ENCODE peak calls at places on chromosomes 1 and 21, in eight cellular contexts. One of them, this sample, is unnamed.

GRCh38 chr1:240094043-240094722 is 2.5 kb downstream of the FMN2 start:
- DNase-seq in GM06990: no peak
- DNase-seq in suprapubic skin: no peak
- DNase-seq in uterus: no peak
- DNase-seq in pancreas: no peak
- DNase-seq in stomach: no peak
- DNase-seq in psoas muscle: no peak
- DNase-seq in IMR-90: no peak
- DNase-seq in this sample: no peak

GRCh38 chr1:85611856-85612255 is 31.3 kb downstream of the CCN1 start:
- DNase-seq in stomach: peak
- DNase-seq in GM06990: no peak
- DNase-seq in suprapubic skin: peak
- DNase-seq in psoas muscle: peak
- DNase-seq in uterus: peak
- DNase-seq in pancreas: no peak
- DNase-seq in IMR-90: peak
- DNase-seq in this sample: peak

GRCh38 chr1:207745839-207746767 is 5.8 kb upstream of the CD46 start:
- DNase-seq in GM06990: no peak
- DNase-seq in suprapubic skin: no peak
- DNase-seq in pancreas: no peak
- DNase-seq in IMR-90: no peak
- DNase-seq in stomach: no peak
- DNase-seq in uterus: no peak
- DNase-seq in psoas muscle: no peak
- DNase-seq in this sample: no peak

GRCh38 chr1:55474168-55474786 is 259.1 kb upstream of the USP24 start:
- DNase-seq in IMR-90: peak
- DNase-seq in uterus: no peak
- DNase-seq in GM06990: no peak
- DNase-seq in stomach: no peak
- DNase-seq in psoas muscle: no peak
- DNase-seq in suprapubic skin: no peak
- DNase-seq in pancreas: no peak
- DNase-seq in this sample: peak

GRCh38 chr21:30444204-30444603 is 4.1 kb downstream of the KRTAP15-1 start:
- DNase-seq in psoas muscle: no peak
- DNase-seq in uterus: no peak
- DNase-seq in GM06990: no peak
- DNase-seq in pancreas: no peak
- DNase-seq in suprapubic skin: no peak
- DNase-seq in IMR-90: no peak
- DNase-seq in stomach: no peak
- DNase-seq in this sample: no peak

GRCh38 chr1:9061949-9062555 is 7.4 kb downstream of the SLC2A5 start:
- DNase-seq in IMR-90: no peak
- DNase-seq in GM06990: no peak
- DNase-seq in stomach: no peak
- DNase-seq in psoas muscle: no peak
- DNase-seq in uterus: no peak
- DNase-seq in suprapubic skin: no peak
- DNase-seq in pancreas: no peak
- DNase-seq in this sample: peak

GRCh38 chr1:212915245-212916091 is 34.9 kb upstream of the VASH2 start:
- DNase-seq in GM06990: no peak
- DNase-seq in pancreas: peak
- DNase-seq in suprapubic skin: no peak
- DNase-seq in IMR-90: peak
- DNase-seq in psoas muscle: no peak
- DNase-seq in stomach: no peak
- DNase-seq in uterus: peak
- DNase-seq in this sample: peak

GRCh38 chr1:46188295-46189030 is 9.8 kb downstream of the POMGNT1 start:
- DNase-seq in pancreas: no peak
- DNase-seq in uterus: no peak
- DNase-seq in suprapubic skin: no peak
- DNase-seq in GM06990: no peak
- DNase-seq in stomach: peak
- DNase-seq in psoas muscle: no peak
- DNase-seq in IMR-90: no peak
- DNase-seq in this sample: no peak

GRCh38 chr1:214329456-214330220 is 48.7 kb downstream of the SMYD2 start:
- DNase-seq in IMR-90: no peak
- DNase-seq in pancreas: no peak
- DNase-seq in GM06990: no peak
- DNase-seq in stomach: peak
- DNase-seq in suprapubic skin: no peak
- DNase-seq in uterus: no peak
- DNase-seq in psoas muscle: no peak
- DNase-seq in this sample: no peak

GRCh38 chr1:41500378-41500777 is 15.9 kb upstream of the EDN2 start:
- DNase-seq in uterus: peak
- DNase-seq in psoas muscle: peak
- DNase-seq in GM06990: no peak
- DNase-seq in pancreas: peak
- DNase-seq in stomach: peak
- DNase-seq in suprapubic skin: no peak
- DNase-seq in IMR-90: no peak
- DNase-seq in this sample: no peak

GRCh38 chr1:240821925-240822324 is 210.0 kb upstream of the GREM2 start:
- DNase-seq in suprapubic skin: no peak
- DNase-seq in psoas muscle: no peak
- DNase-seq in stomach: no peak
- DNase-seq in pancreas: no peak
- DNase-seq in IMR-90: no peak
- DNase-seq in GM06990: no peak
- DNase-seq in uterus: no peak
- DNase-seq in this sample: no peak

GRCh38 chr21:44419679-44420078 is 35.6 kb upstream of the LRRC3 start:
- DNase-seq in psoas muscle: no peak
- DNase-seq in IMR-90: no peak
- DNase-seq in pancreas: no peak
- DNase-seq in suprapubic skin: no peak
- DNase-seq in uterus: no peak
- DNase-seq in GM06990: no peak
- DNase-seq in stomach: no peak
- DNase-seq in this sample: no peak

GRCh38 chr1:167529829-167530474 is 11.6 kb upstream of the CD247 start:
- DNase-seq in suprapubic skin: no peak
- DNase-seq in pancreas: no peak
- DNase-seq in stomach: no peak
- DNase-seq in GM06990: no peak
- DNase-seq in IMR-90: no peak
- DNase-seq in psoas muscle: no peak
- DNase-seq in uterus: no peak
- DNase-seq in this sample: peak

GRCh38 chr1:45327644-45328515 is 1.2 kb downstream of the HPDL start:
- DNase-seq in stomach: no peak
- DNase-seq in psoas muscle: no peak
- DNase-seq in GM06990: peak
- DNase-seq in pancreas: no peak
- DNase-seq in uterus: no peak
- DNase-seq in IMR-90: no peak
- DNase-seq in suprapubic skin: no peak
- DNase-seq in this sample: no peak

GRCh38 chr1:154945160-154945961 is 8.8 kb upstream of the PMVK start:
- DNase-seq in uterus: no peak
- DNase-seq in IMR-90: no peak
- DNase-seq in stomach: no peak
- DNase-seq in pancreas: no peak
- DNase-seq in GM06990: no peak
- DNase-seq in suprapubic skin: no peak
- DNase-seq in psoas muscle: peak
- DNase-seq in this sample: no peak

GRCh38 chr21:32403201-32403701 is 9.3 kb upstream of the EVA1C start:
- DNase-seq in stomach: peak
- DNase-seq in pancreas: peak
- DNase-seq in GM06990: no peak
- DNase-seq in uterus: peak
- DNase-seq in psoas muscle: no peak
- DNase-seq in suprapubic skin: no peak
- DNase-seq in IMR-90: peak
- DNase-seq in this sample: peak

GRCh38 chr1:248622491-248623106 is 12.3 kb downstream of the OR2T11 start:
- DNase-seq in GM06990: peak
- DNase-seq in IMR-90: peak
- DNase-seq in pancreas: no peak
- DNase-seq in uterus: no peak
- DNase-seq in suprapubic skin: no peak
- DNase-seq in psoas muscle: no peak
- DNase-seq in stomach: no peak
- DNase-seq in this sample: peak

GRCh38 chr1:47551971-47552528 is 114.2 kb downstream of the FOXD2 start:
- DNase-seq in uterus: no peak
- DNase-seq in GM06990: no peak
- DNase-seq in stomach: no peak
- DNase-seq in pancreas: no peak
- DNase-seq in suprapubic skin: no peak
- DNase-seq in psoas muscle: no peak
- DNase-seq in IMR-90: no peak
- DNase-seq in this sample: no peak

GRCh38 chr1:179775009-179775408 is 31.9 kb downstream of the FAM163A start:
- DNase-seq in pancreas: no peak
- DNase-seq in stomach: no peak
- DNase-seq in GM06990: no peak
- DNase-seq in IMR-90: no peak
- DNase-seq in uterus: no peak
- DNase-seq in psoas muscle: no peak
- DNase-seq in suprapubic skin: no peak
- DNase-seq in this sample: peak
- H3K4me3 ChIP-seq in pancreas: no peak
- H3K4me3 ChIP-seq in stomach: no peak
- H3K4me3 ChIP-seq in GM06990: no peak
- H3K4me3 ChIP-seq in IMR-90: no peak
- H3K4me3 ChIP-seq in uterus: no peak
- H3K4me3 ChIP-seq in psoas muscle: no peak
- H3K4me3 ChIP-seq in suprapubic skin: no peak
- H3K4me3 ChIP-seq in this sample: no peak

GRCh38 chr21:41135715-41136114 is 32.2 kb upstream of the BACE2 start:
- DNase-seq in suprapubic skin: no peak
- DNase-seq in pancreas: no peak
- DNase-seq in GM06990: no peak
- DNase-seq in psoas muscle: no peak
- DNase-seq in IMR-90: no peak
- DNase-seq in uterus: no peak
- DNase-seq in stomach: no peak
- DNase-seq in this sample: no peak
- TF ChIP-seq CTCF in suprapubic skin: no peak
- TF ChIP-seq CTCF in pancreas: no peak
- TF ChIP-seq CTCF in GM06990: no peak
- TF ChIP-seq CTCF in psoas muscle: no peak
- TF ChIP-seq CTCF in IMR-90: no peak
- TF ChIP-seq CTCF in uterus: no peak
- TF ChIP-seq CTCF in stomach: no peak
- TF ChIP-seq CTCF in this sample: no peak

DNA sequence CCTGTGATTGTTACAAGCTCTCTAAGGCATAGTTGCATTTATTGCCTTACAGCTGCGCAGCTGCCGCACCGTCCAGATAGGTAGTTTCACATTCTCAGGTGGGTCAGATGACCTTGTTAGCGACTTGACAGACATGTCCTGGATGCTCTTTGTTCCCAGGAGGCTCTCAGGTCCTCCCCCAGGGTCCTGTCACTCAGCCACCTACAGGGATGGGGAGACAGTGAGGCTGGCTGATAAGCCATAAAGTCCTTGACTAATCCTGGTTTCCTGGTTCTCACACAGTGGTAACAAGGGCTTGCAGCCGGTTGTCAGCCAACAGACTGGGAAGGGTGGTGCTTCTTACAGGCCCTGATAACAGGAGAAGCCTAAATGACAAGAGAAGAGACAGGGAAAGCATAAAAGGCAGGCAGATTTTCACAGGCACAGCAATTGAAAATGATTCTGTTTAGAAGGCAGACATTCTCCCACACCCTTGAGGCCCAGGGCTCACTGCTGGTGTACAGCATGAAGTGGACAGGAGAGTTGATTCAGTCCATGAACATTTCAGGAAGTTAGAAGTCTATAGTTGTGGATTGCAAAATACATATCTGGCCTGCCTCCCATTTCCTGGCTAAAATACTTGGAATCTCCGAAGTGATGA is 2.9 kb downstream of the ARF1 start:
- DNase-seq in suprapubic skin: no peak
- DNase-seq in IMR-90: peak
- DNase-seq in pancreas: no peak
- DNase-seq in psoas muscle: peak
- DNase-seq in uterus: no peak
- DNase-seq in stomach: no peak
- DNase-seq in GM06990: no peak
- DNase-seq in this sample: peak
- H3K4me3 ChIP-seq in suprapubic skin: peak
- H3K4me3 ChIP-seq in IMR-90: no peak
- H3K4me3 ChIP-seq in pancreas: peak
- H3K4me3 ChIP-seq in psoas muscle: peak
- H3K4me3 ChIP-seq in uterus: no peak
- H3K4me3 ChIP-seq in stomach: peak
- H3K4me3 ChIP-seq in GM06990: peak
- H3K4me3 ChIP-seq in this sample: peak

GRCh38 chr1:156945881-156946661 is 25.6 kb downstream of the LRRC71 start:
- DNase-seq in pancreas: no peak
- DNase-seq in IMR-90: peak
- DNase-seq in psoas muscle: peak
- DNase-seq in uterus: no peak
- DNase-seq in GM06990: no peak
- DNase-seq in stomach: no peak
- DNase-seq in suprapubic skin: peak
- DNase-seq in this sample: peak

GRCh38 chr1:156947818-156948525 is 27.5 kb downstream of the LRRC71 start:
- DNase-seq in GM06990: no peak
- DNase-seq in stomach: no peak
- DNase-seq in suprapubic skin: peak
- DNase-seq in uterus: no peak
- DNase-seq in psoas muscle: peak
- DNase-seq in IMR-90: no peak
- DNase-seq in pancreas: no peak
- DNase-seq in this sample: no peak

GRCh38 chr1:156947127-156947526 is 26.7 kb downstream of the LRRC71 start:
- DNase-seq in pancreas: no peak
- DNase-seq in psoas muscle: no peak
- DNase-seq in stomach: no peak
- DNase-seq in suprapubic skin: peak
- DNase-seq in IMR-90: no peak
- DNase-seq in uterus: no peak
- DNase-seq in GM06990: no peak
- DNase-seq in this sample: no peak

GRCh38 chr1:156949127-156949526 is 28.7 kb downstream of the LRRC71 start:
- DNase-seq in GM06990: no peak
- DNase-seq in psoas muscle: peak
- DNase-seq in suprapubic skin: peak
- DNase-seq in uterus: no peak
- DNase-seq in stomach: no peak
- DNase-seq in pancreas: no peak
- DNase-seq in IMR-90: no peak
- DNase-seq in this sample: no peak

DNA sequence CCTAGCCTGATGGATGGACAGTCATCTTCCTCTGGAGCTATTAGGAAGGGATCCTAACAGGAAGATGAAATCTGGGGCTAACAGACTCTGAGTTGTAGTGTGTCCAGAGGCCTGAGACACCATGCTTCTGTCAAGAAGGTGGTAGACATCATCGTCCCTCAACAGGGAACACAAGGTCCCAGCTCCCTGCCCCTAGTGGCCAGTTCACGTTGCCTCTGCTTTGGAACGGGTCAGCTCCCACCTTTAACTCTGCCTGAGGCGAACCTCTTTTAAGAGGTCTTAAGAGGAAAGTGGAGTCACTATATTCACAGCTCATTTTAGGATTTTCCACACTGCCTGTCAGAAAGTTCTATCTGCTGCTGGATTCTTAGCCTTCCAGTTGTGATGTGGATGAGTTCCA is 28.3 kb downstream of the LRRC71 start:
- DNase-seq in IMR-90: no peak
- DNase-seq in stomach: no peak
- DNase-seq in GM06990: no peak
- DNase-seq in psoas muscle: no peak
- DNase-seq in uterus: no peak
- DNase-seq in suprapubic skin: peak
- DNase-seq in pancreas: no peak
- DNase-seq in this sample: no peak
- TF ChIP-seq CTCF in IMR-90: no peak
- TF ChIP-seq CTCF in stomach: no peak
- TF ChIP-seq CTCF in GM06990: peak
- TF ChIP-seq CTCF in psoas muscle: no peak
- TF ChIP-seq CTCF in uterus: no peak
- TF ChIP-seq CTCF in suprapubic skin: no peak
- TF ChIP-seq CTCF in pancreas: no peak
- TF ChIP-seq CTCF in this sample: peak